ENCODE peak calls at places on chromosomes 6 and 20, in four cellular contexts. One of them, this sample, is unnamed.

GRCh38 chr6:74519172-74519571 is 686.7 kb downstream of the COL12A1 start:
- DNase-seq in H1: no peak
- DNase-seq in K562: no peak
- DNase-seq in WTC11: no peak
- DNase-seq in this sample: no peak

GRCh38 chr20:43941476-43942212 is 27.0 kb downstream of the TOX2 start:
- DNase-seq in H1: no peak
- DNase-seq in WTC11: no peak
- DNase-seq in K562: no peak
- DNase-seq in this sample: no peak

GRCh38 chr6:135260612-135261011 is 79.5 kb downstream of the MYB start:
- DNase-seq in WTC11: no peak
- DNase-seq in K562: no peak
- DNase-seq in H1: no peak
- DNase-seq in this sample: no peak

GRCh38 chr6:11767458-11767857 is 11.1 kb downstream of the ADTRP start:
- DNase-seq in WTC11: no peak
- DNase-seq in K562: no peak
- DNase-seq in H1: no peak
- DNase-seq in this sample: no peak

GRCh38 chr20:53003420-53003819 is 31.3 kb downstream of the TSHZ2 start:
- DNase-seq in H1: no peak
- DNase-seq in WTC11: no peak
- DNase-seq in K562: no peak
- DNase-seq in this sample: no peak

GRCh38 chr20:20010639-20011500 is 6.3 kb upstream of the NAA20 start:
- DNase-seq in WTC11: no peak
- DNase-seq in K562: no peak
- DNase-seq in H1: no peak
- DNase-seq in this sample: no peak

GRCh38 chr20:34375977-34376430 is 12.9 kb downstream of the ITCH start:
- DNase-seq in WTC11: no peak
- DNase-seq in K562: no peak
- DNase-seq in H1: no peak
- DNase-seq in this sample: no peak

GRCh38 chr6:170291271-170292110 is 613 bp upstream of the DLL1 start:
- DNase-seq in WTC11: peak
- DNase-seq in H1: peak
- DNase-seq in K562: no peak
- DNase-seq in this sample: peak

GRCh38 chr6:31586013-31586412 is at the start of gene LST1:
- DNase-seq in WTC11: no peak
- DNase-seq in H1: no peak
- DNase-seq in K562: no peak
- DNase-seq in this sample: no peak

GRCh38 chr6:39281312-39281980 is 32.8 kb downstream of the KCNK17 start:
- DNase-seq in K562: no peak
- DNase-seq in H1: no peak
- DNase-seq in WTC11: no peak
- DNase-seq in this sample: no peak

GRCh38 chr6:3813918-3814317 is 35.3 kb upstream of the FAM50B start:
- DNase-seq in K562: no peak
- DNase-seq in WTC11: no peak
- DNase-seq in H1: no peak
- DNase-seq in this sample: no peak

GRCh38 chr6:104855507-104855906 is 4.2 kb downstream of the HACE1 start:
- DNase-seq in K562: no peak
- DNase-seq in WTC11: no peak
- DNase-seq in H1: no peak
- DNase-seq in this sample: no peak

GRCh38 chr20:60642048-60642447 is 610.0 kb upstream of the CDH4 start:
- DNase-seq in H1: no peak
- DNase-seq in K562: no peak
- DNase-seq in WTC11: no peak
- DNase-seq in this sample: no peak

GRCh38 chr6:43951756-43952675 is 175.2 kb downstream of the MRPL14 start:
- DNase-seq in H1: no peak
- DNase-seq in K562: no peak
- DNase-seq in WTC11: no peak
- DNase-seq in this sample: no peak

GRCh38 chr6:36701401-36701991 is 3.9 kb downstream of the RAB44 start:
- DNase-seq in K562: peak
- DNase-seq in H1: no peak
- DNase-seq in WTC11: no peak
- DNase-seq in this sample: no peak

GRCh38 chr6:1535295-1535694 is 74.4 kb upstream of the FOXC1 start:
- DNase-seq in WTC11: no peak
- DNase-seq in H1: no peak
- DNase-seq in K562: no peak
- DNase-seq in this sample: no peak

GRCh38 chr20:10179574-10180298 is 38.9 kb upstream of the SNAP25 start:
- DNase-seq in WTC11: peak
- DNase-seq in H1: no peak
- DNase-seq in K562: no peak
- DNase-seq in this sample: peak

GRCh38 chr6:144365176-144365710 is 80.1 kb downstream of the UTRN start:
- DNase-seq in H1: no peak
- DNase-seq in K562: no peak
- DNase-seq in WTC11: no peak
- DNase-seq in this sample: no peak

GRCh38 chr20:31721408-31722332 is 998 bp downstream of the BCL2L1 start:
- DNase-seq in K562: peak
- DNase-seq in H1: no peak
- DNase-seq in WTC11: peak
- DNase-seq in this sample: no peak

GRCh38 chr20:31894980-31895675 is 24.7 kb downstream of the TTLL9 start:
- DNase-seq in H1: no peak
- DNase-seq in WTC11: no peak
- DNase-seq in K562: peak
- DNase-seq in this sample: no peak

GRCh38 chr6:43207286-43207685 is 22.0 kb downstream of the DNPH1 start:
- DNase-seq in WTC11: no peak
- DNase-seq in K562: no peak
- DNase-seq in H1: no peak
- DNase-seq in this sample: no peak

GRCh38 chr6:548517-548916 is 108.4 kb downstream of the HUS1B start:
- DNase-seq in WTC11: no peak
- DNase-seq in K562: no peak
- DNase-seq in H1: no peak
- DNase-seq in this sample: no peak

GRCh38 chr20:62014488-62014775 is 51.2 kb downstream of the TAF4 start:
- DNase-seq in H1: no peak
- DNase-seq in K562: no peak
- DNase-seq in WTC11: no peak
- DNase-seq in this sample: no peak

GRCh38 chr6:35328108-35328723 is 14.1 kb upstream of the PPARD start:
- DNase-seq in WTC11: no peak
- DNase-seq in K562: no peak
- DNase-seq in H1: no peak
- DNase-seq in this sample: no peak

GRCh38 chr6:156557269-156557885 is 219.8 kb upstream of the ARID1B start:
- DNase-seq in K562: peak
- DNase-seq in WTC11: no peak
- DNase-seq in H1: no peak
- DNase-seq in this sample: no peak

GRCh38 chr6:109322825-109323580 is 59.3 kb downstream of the CD164 start:
- DNase-seq in H1: no peak
- DNase-seq in WTC11: no peak
- DNase-seq in K562: peak
- DNase-seq in this sample: no peak

GRCh38 chr6:126880926-126881325 is 237.5 kb upstream of the RSPO3 start:
- DNase-seq in H1: no peak
- DNase-seq in WTC11: no peak
- DNase-seq in K562: no peak
- DNase-seq in this sample: no peak

GRCh38 chr6:111566873-111567517 is 38.7 kb downstream of the TRAF3IP2 start:
- DNase-seq in H1: no peak
- DNase-seq in K562: no peak
- DNase-seq in WTC11: no peak
- DNase-seq in this sample: peak

GRCh38 chr6:70369332-70369950 is 43.9 kb upstream of the FAM135A start:
- DNase-seq in WTC11: peak
- DNase-seq in H1: peak
- DNase-seq in K562: peak
- DNase-seq in this sample: peak

GRCh38 chr6:145212807-145213206 is 522.5 kb downstream of the EPM2A start:
- DNase-seq in K562: no peak
- DNase-seq in H1: no peak
- DNase-seq in WTC11: no peak
- DNase-seq in this sample: no peak

GRCh38 chr6:75157336-75157735 is 48.5 kb downstream of the COL12A1 start:
- DNase-seq in WTC11: no peak
- DNase-seq in K562: no peak
- DNase-seq in H1: no peak
- DNase-seq in this sample: no peak

GRCh38 chr20:56781108-56781739 is 152.1 kb downstream of the TFAP2C start:
- DNase-seq in WTC11: no peak
- DNase-seq in K562: no peak
- DNase-seq in H1: no peak
- DNase-seq in this sample: no peak

GRCh38 chr6:11586574-11586973 is 49.0 kb downstream of the TMEM170B start:
- DNase-seq in K562: no peak
- DNase-seq in WTC11: no peak
- DNase-seq in H1: no peak
- DNase-seq in this sample: no peak

GRCh38 chr6:40399888-40400468 is 187.2 kb downstream of the LRFN2 start:
- DNase-seq in K562: no peak
- DNase-seq in H1: no peak
- DNase-seq in WTC11: no peak
- DNase-seq in this sample: no peak

GRCh38 chr6:164106345-164106769 is 691.8 kb downstream of the QKI start:
- DNase-seq in WTC11: peak
- DNase-seq in H1: no peak
- DNase-seq in K562: peak
- DNase-seq in this sample: peak

GRCh38 chr6:68071740-68072139 is 563.3 kb upstream of the ADGRB3 start:
- DNase-seq in H1: no peak
- DNase-seq in WTC11: no peak
- DNase-seq in K562: no peak
- DNase-seq in this sample: no peak

GRCh38 chr6:3943373-3943772 is 94.2 kb downstream of the FAM50B start:
- DNase-seq in K562: no peak
- DNase-seq in WTC11: no peak
- DNase-seq in H1: no peak
- DNase-seq in this sample: no peak

GRCh38 chr6:85360794-85361642 is 88.9 kb upstream of the NT5E start:
- DNase-seq in WTC11: no peak
- DNase-seq in K562: no peak
- DNase-seq in H1: no peak
- DNase-seq in this sample: no peak

GRCh38 chr20:64131406-64131805 is 24.0 kb upstream of the NPBWR2 start:
- DNase-seq in K562: no peak
- DNase-seq in H1: no peak
- DNase-seq in WTC11: no peak
- DNase-seq in this sample: peak

GRCh38 chr6:163306000-163306399 is 108.5 kb upstream of the QKI start:
- DNase-seq in WTC11: no peak
- DNase-seq in K562: no peak
- DNase-seq in H1: no peak
- DNase-seq in this sample: no peak

GRCh38 chr20:49030954-49031619 is 15.0 kb upstream of the CSE1L start:
- DNase-seq in WTC11: no peak
- DNase-seq in K562: no peak
- DNase-seq in H1: no peak
- DNase-seq in this sample: no peak
- TF ChIP-seq TEAD4 in WTC11: no peak
- TF ChIP-seq TEAD4 in K562: no peak
- TF ChIP-seq TEAD4 in H1: no peak
- TF ChIP-seq TEAD4 in this sample: no peak

DNA sequence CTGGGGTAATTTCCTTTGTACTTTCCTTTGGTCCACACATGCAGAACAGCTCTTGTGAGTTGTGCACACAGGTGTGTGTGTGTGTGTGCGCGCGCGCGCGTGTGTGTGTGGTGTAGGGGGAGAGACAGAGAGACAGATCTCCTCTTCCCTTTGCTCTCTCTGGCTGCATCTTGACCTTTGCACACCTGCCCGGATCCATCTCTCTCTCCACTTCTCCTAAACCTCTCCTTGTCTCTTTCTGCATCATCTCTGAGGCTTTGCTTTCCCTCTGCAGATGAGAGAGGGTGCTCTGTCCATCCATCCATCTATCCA is 67.0 kb downstream of the SRC start:
- DNase-seq in H1: no peak
- DNase-seq in WTC11: no peak
- DNase-seq in K562: no peak
- DNase-seq in this sample: no peak
- TF ChIP-seq MAX in H1: no peak
- TF ChIP-seq MAX in WTC11: no peak
- TF ChIP-seq MAX in K562: no peak
- TF ChIP-seq MAX in this sample: no peak

DNA sequence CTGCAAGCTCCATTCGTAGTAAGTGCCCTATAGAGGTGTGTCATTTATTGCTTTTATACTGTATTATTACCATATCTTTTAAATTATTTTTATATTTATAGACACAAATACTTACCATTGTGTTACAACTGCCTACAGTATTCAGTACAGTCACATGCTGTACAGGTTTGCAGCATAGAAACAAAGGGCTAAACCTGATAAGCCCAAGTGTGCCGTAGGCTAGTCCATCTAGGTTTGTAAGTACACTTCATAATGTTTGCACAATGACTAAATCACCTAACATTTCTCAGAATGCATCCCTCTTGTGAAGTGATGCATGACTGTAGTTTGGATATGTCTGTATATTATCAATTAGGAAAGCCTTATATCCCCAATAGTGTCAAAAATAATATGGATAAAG is 122.8 kb downstream of the CLVS2 start:
- DNase-seq in WTC11: no peak
- DNase-seq in H1: no peak
- DNase-seq in K562: no peak
- DNase-seq in this sample: no peak
- TF ChIP-seq TEAD4 in WTC11: no peak
- TF ChIP-seq TEAD4 in H1: no peak
- TF ChIP-seq TEAD4 in K562: no peak
- TF ChIP-seq TEAD4 in this sample: no peak

GRCh38 chr6:29071831-29072723 is 15.0 kb downstream of the OR2B3 start:
- DNase-seq in WTC11: peak
- DNase-seq in K562: peak
- DNase-seq in H1: peak
- DNase-seq in this sample: peak
- TF ChIP-seq MAX in WTC11: no peak
- TF ChIP-seq MAX in K562: no peak
- TF ChIP-seq MAX in H1: peak
- TF ChIP-seq MAX in this sample: no peak